ENCODE peak calls at places on chromosomes 6 and 20, in four cellular contexts. One of them, this sample, is unnamed.

GRCh38 chr6:46932941-46933340 is 11.2 kb upstream of the ADGRF5 start:
- DNase-seq in iris pigment epithelial cell: no peak
- DNase-seq in COLO829: no peak
- DNase-seq in central memory CD8-positive, alpha-beta T cell: no peak
- DNase-seq in this sample: no peak

GRCh38 chr6:158377866-158378265 is 65.6 kb downstream of the TULP4 start:
- DNase-seq in iris pigment epithelial cell: peak
- DNase-seq in COLO829: no peak
- DNase-seq in central memory CD8-positive, alpha-beta T cell: no peak
- DNase-seq in this sample: no peak

GRCh38 chr6:54874349-54875048 is 27.9 kb downstream of the FAM83B start:
- DNase-seq in iris pigment epithelial cell: no peak
- DNase-seq in COLO829: no peak
- DNase-seq in central memory CD8-positive, alpha-beta T cell: no peak
- DNase-seq in this sample: no peak

GRCh38 chr6:25942561-25943147 is 12.2 kb upstream of the SLC17A2 start:
- DNase-seq in iris pigment epithelial cell: peak
- DNase-seq in COLO829: peak
- DNase-seq in central memory CD8-positive, alpha-beta T cell: no peak
- DNase-seq in this sample: no peak

GRCh38 chr6:3337521-3338350 is 79.0 kb downstream of the PSMG4 start:
- DNase-seq in iris pigment epithelial cell: peak
- DNase-seq in COLO829: peak
- DNase-seq in central memory CD8-positive, alpha-beta T cell: no peak
- DNase-seq in this sample: peak

GRCh38 chr6:83309344-83309743 is 116.2 kb downstream of the RWDD2A start:
- DNase-seq in iris pigment epithelial cell: no peak
- DNase-seq in COLO829: no peak
- DNase-seq in central memory CD8-positive, alpha-beta T cell: no peak
- DNase-seq in this sample: no peak

GRCh38 chr20:48626938-48627736 is 200.7 kb downstream of the PREX1 start:
- DNase-seq in iris pigment epithelial cell: no peak
- DNase-seq in COLO829: no peak
- DNase-seq in central memory CD8-positive, alpha-beta T cell: no peak
- DNase-seq in this sample: no peak

GRCh38 chr20:23093613-23094012 is 7.5 kb upstream of the CD93 start:
- DNase-seq in iris pigment epithelial cell: no peak
- DNase-seq in COLO829: no peak
- DNase-seq in central memory CD8-positive, alpha-beta T cell: no peak
- DNase-seq in this sample: no peak

GRCh38 chr20:38591484-38592410 is 9.9 kb upstream of the ARHGAP40 start:
- DNase-seq in iris pigment epithelial cell: no peak
- DNase-seq in COLO829: no peak
- DNase-seq in central memory CD8-positive, alpha-beta T cell: no peak
- DNase-seq in this sample: no peak